ENCODE peak calls at places on chromosomes 1 and 21, in seven cellular contexts. Q, W, S, U, J, H and D are unnamed samples.

GRCh38 chr1:64598100-64598571 is 128.2 kb downstream of the CACHD1 start:
- DNase-seq in S (no peak), Q (peak), J (no peak), H (peak), W (peak), U (peak), D (no peak)

GRCh38 chr1:18190598-18190997 is 83.0 kb downstream of the IGSF21 start:
- DNase-seq in S (no peak), U (no peak), H (no peak), Q (no peak), J (no peak), W (no peak), D (no peak)

GRCh38 chr1:172609528-172609927 is 49.4 kb upstream of the FASLG start:
- DNase-seq in U (no peak), S (no peak), J (no peak), Q (peak), W (no peak), H (peak), D (no peak)

GRCh38 chr21:45555557-45556301 is 13.5 kb upstream of the SLC19A1 start:
- DNase-seq in U (peak), H (peak), J (peak), W (peak), Q (peak), S (peak), D (no peak)

GRCh38 chr1:225877570-225877969 is 4.6 kb downstream of the TMEM63A start:
- DNase-seq in U (no peak), J (no peak), Q (peak), W (no peak), H (peak), S (peak), D (no peak)

GRCh38 chr1:30241681-30242080 is 481.7 kb downstream of the MATN1 start:
- DNase-seq in U (no peak), S (no peak), W (no peak), H (no peak), Q (no peak), J (no peak), D (no peak)

GRCh38 chr1:185376840-185377635 is 60.0 kb upstream of the IVNS1ABP start:
- DNase-seq in S (no peak), H (peak), U (no peak), J (no peak), Q (no peak), W (no peak), D (no peak)

GRCh38 chr1:54934869-54935268 is 45.6 kb upstream of the TMEM61 start:
- DNase-seq in Q (peak), U (peak), S (no peak), H (peak), W (peak), J (no peak), D (no peak)

GRCh38 chr1:155002479-155003226 is at the start of gene ZBTB7B:
- DNase-seq in H (no peak), Q (peak), J (no peak), W (no peak), S (no peak), U (no peak), D (no peak)

GRCh38 chr1:13898406-13898805 is 198.4 kb downstream of the PRDM2 start:
- DNase-seq in W (no peak), S (no peak), Q (no peak), H (no peak), J (no peak), U (no peak), D (no peak)

GRCh38 chr1:36735939-36736730 is 253.4 kb upstream of the CSF3R start:
- DNase-seq in S (no peak), U (no peak), H (no peak), Q (no peak), W (no peak), J (no peak), D (no peak)

GRCh38 chr1:227913446-227913968 is 34.2 kb downstream of the WNT9A start:
- DNase-seq in J (no peak), S (no peak), U (no peak), Q (no peak), H (no peak), W (no peak), D (no peak)

GRCh38 chr1:20061866-20062265 is 8.1 kb upstream of the PLA2G5 start:
- DNase-seq in S (no peak), Q (no peak), U (no peak), H (no peak), J (no peak), W (no peak), D (no peak)

GRCh38 chr1:178724734-178725602 is at the start of gene RALGPS2:
- DNase-seq in H (peak), J (peak), U (no peak), Q (peak), W (no peak), S (peak), D (no peak)

GRCh38 chr1:58898739-58899580 is 115.1 kb upstream of the JUN start:
- DNase-seq in U (no peak), S (no peak), H (no peak), J (no peak), Q (no peak), W (no peak), D (no peak)

GRCh38 chr1:9792156-9793042 is 31.4 kb downstream of the CLSTN1 start:
- DNase-seq in U (no peak), W (no peak), S (no peak), J (no peak), H (peak), Q (peak), D (no peak)

GRCh38 chr1:230760360-230760827 is 13.2 kb downstream of the CAPN9 start:
- DNase-seq in W (no peak), H (no peak), U (no peak), Q (no peak), S (no peak), J (no peak), D (no peak)

GRCh38 chr1:29383972-29384371 is 147.7 kb downstream of the PTPRU start:
- DNase-seq in U (no peak), J (no peak), S (no peak), W (peak), H (peak), Q (peak), D (no peak)

GRCh38 chr1:2283991-2284895 is 56.1 kb downstream of the SKI start:
- DNase-seq in S (no peak), J (no peak), W (no peak), U (no peak), Q (no peak), H (no peak), D (no peak)

GRCh38 chr1:110872745-110873435 is at the start of gene CD53:
- DNase-seq in U (no peak), W (no peak), Q (no peak), S (no peak), J (no peak), H (no peak), D (no peak)

GRCh38 chr1:51044834-51045233 is 57.2 kb upstream of the C1orf185 start:
- DNase-seq in Q (peak), J (no peak), S (no peak), H (peak), W (no peak), U (no peak), D (no peak)

GRCh38 chr21:18522181-18522771 is 118.7 kb upstream of the TMPRSS15 start:
- DNase-seq in J (no peak), H (no peak), S (no peak), U (no peak), Q (peak), W (no peak), D (no peak)

GRCh38 chr1:7424352-7424890 is 346.7 kb upstream of the VAMP3 start:
- DNase-seq in J (no peak), S (no peak), W (no peak), U (no peak), Q (peak), H (no peak), D (no peak)

GRCh38 chr1:95640746-95641145 is 406.7 kb downstream of the RWDD3 start:
- DNase-seq in Q (peak), J (no peak), H (no peak), U (no peak), S (no peak), W (no peak), D (no peak)

GRCh38 chr1:204711103-204711946 is 25.8 kb upstream of the LRRN2 start:
- DNase-seq in W (no peak), S (no peak), U (no peak), J (no peak), H (no peak), Q (no peak), D (no peak)

GRCh38 chr1:176517484-176517883 is 54.5 kb downstream of the PAPPA2 start:
- DNase-seq in Q (no peak), U (no peak), J (no peak), S (no peak), H (peak), W (no peak), D (no peak)